ENCODE peak calls at places on chromosomes 6 and 20, in four cellular contexts. One of them, this sample, is unnamed.

GRCh38 chr6:101645770-101646169 is 252.3 kb downstream of the GRIK2 start:
- DNase-seq in NT2/D1: no peak
- DNase-seq in tibial nerve: no peak
- DNase-seq in astrocyte: no peak
- DNase-seq in this sample: no peak

GRCh38 chr6:149094156-149094555 is 223.4 kb upstream of the TAB2 start:
- DNase-seq in astrocyte: peak; percentile 64
- DNase-seq in NT2/D1: no peak
- DNase-seq in tibial nerve: no peak
- DNase-seq in this sample: no peak

GRCh38 chr6:158666637-158667359 is 16.9 kb downstream of the SYTL3 start:
- DNase-seq in tibial nerve: no peak
- DNase-seq in NT2/D1: no peak
- DNase-seq in astrocyte: peak; percentile 20
- DNase-seq in this sample: no peak

GRCh38 chr6:134345780-134346179 is 27.9 kb upstream of the SGK1 start:
- DNase-seq in NT2/D1: no peak
- DNase-seq in astrocyte: no peak
- DNase-seq in tibial nerve: peak; percentile 44
- DNase-seq in this sample: no peak

GRCh38 chr6:144637535-144637934 is 352.4 kb downstream of the UTRN start:
- DNase-seq in tibial nerve: no peak
- DNase-seq in astrocyte: no peak
- DNase-seq in NT2/D1: no peak
- DNase-seq in this sample: no peak

GRCh38 chr20:9143926-9144325 is 75.0 kb downstream of the PLCB4 start:
- DNase-seq in astrocyte: no peak
- DNase-seq in NT2/D1: no peak
- DNase-seq in tibial nerve: no peak
- DNase-seq in this sample: no peak

GRCh38 chr6:53369051-53369450 is 20.3 kb upstream of the ELOVL5 start:
- DNase-seq in tibial nerve: no peak
- DNase-seq in astrocyte: no peak
- DNase-seq in NT2/D1: no peak
- DNase-seq in this sample: no peak

GRCh38 chr6:111628117-111628866 is 22.6 kb upstream of the TRAF3IP2 start:
- DNase-seq in NT2/D1: no peak
- DNase-seq in tibial nerve: no peak
- DNase-seq in astrocyte: no peak
- DNase-seq in this sample: no peak

GRCh38 chr6:124064317-124065113 is 260.9 kb downstream of the NKAIN2 start:
- DNase-seq in tibial nerve: no peak
- DNase-seq in astrocyte: no peak
- DNase-seq in NT2/D1: no peak
- DNase-seq in this sample: no peak

GRCh38 chr6:35292494-35292893 is 5.1 kb upstream of the DEF6 start:
- DNase-seq in astrocyte: no peak
- DNase-seq in NT2/D1: no peak
- DNase-seq in tibial nerve: no peak
- DNase-seq in this sample: no peak
- H3K36me3 ChIP-seq in astrocyte: no peaks in the 10 kb centered on the region
- H3K36me3 ChIP-seq in NT2/D1: peaks cover 74% of the 10 kb centered on the region
- H3K36me3 ChIP-seq in tibial nerve: no peaks in the 10 kb centered on the region
- H3K36me3 ChIP-seq in this sample: peaks cover 3% of the 10 kb centered on the region

DNA sequence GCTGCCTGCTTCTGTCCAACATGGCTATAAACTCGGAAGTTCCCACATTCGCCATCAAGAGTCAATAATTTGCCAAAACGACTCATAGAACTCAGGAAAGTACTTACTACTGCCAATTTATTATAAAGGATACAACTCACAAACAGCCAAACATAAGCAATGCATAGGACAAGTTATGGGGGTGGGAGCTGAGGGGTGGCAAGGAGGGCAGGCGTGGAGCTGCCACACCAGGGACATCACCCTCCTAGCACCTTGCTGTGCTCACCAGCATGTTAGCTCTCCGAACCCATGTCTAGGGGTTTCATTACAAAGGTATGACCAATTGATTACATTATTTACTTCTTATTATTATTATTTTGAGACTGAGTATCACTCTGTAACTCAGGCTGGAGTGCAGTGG is 12.4 kb downstream of the EIF2S2 start:
- DNase-seq in astrocyte: no peak
- DNase-seq in tibial nerve: no peak
- DNase-seq in NT2/D1: no peak
- DNase-seq in this sample: no peak
- H3K36me3 ChIP-seq in astrocyte: peaks cover 81% of the 10 kb centered on the region
- H3K36me3 ChIP-seq in tibial nerve: no peaks in the 10 kb centered on the region
- H3K36me3 ChIP-seq in NT2/D1: peaks cover 97% of the 10 kb centered on the region
- H3K36me3 ChIP-seq in this sample: peaks cover 69% of the 10 kb centered on the region

DNA sequence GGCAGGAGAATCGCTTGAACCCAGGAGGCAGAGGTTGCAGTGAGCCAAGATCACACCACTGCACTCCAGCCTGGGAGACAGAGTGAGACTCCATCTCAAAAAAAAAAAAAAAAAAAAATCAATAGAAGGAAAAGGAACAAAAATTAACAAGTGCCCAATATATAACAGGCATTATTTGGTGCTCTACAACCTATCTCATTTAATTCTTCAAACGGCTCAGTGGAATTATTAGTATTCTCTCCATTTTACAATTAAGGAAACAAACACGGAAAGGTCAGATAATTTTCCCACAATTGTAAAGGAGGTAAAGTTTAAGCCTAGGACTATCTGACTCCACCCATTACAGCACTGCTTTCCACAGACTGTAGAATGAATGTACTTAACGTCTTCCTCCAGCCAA is 19.8 kb downstream of the CCNC start:
- DNase-seq in tibial nerve: no peak
- DNase-seq in NT2/D1: no peak
- DNase-seq in astrocyte: no peak
- DNase-seq in this sample: no peak
- H3K36me3 ChIP-seq in tibial nerve: no peaks in the 10 kb centered on the region
- H3K36me3 ChIP-seq in NT2/D1: peaks cover 58% of the 10 kb centered on the region
- H3K36me3 ChIP-seq in astrocyte: peaks cover 38% of the 10 kb centered on the region
- H3K36me3 ChIP-seq in this sample: peaks cover 39% of the 10 kb centered on the region

DNA sequence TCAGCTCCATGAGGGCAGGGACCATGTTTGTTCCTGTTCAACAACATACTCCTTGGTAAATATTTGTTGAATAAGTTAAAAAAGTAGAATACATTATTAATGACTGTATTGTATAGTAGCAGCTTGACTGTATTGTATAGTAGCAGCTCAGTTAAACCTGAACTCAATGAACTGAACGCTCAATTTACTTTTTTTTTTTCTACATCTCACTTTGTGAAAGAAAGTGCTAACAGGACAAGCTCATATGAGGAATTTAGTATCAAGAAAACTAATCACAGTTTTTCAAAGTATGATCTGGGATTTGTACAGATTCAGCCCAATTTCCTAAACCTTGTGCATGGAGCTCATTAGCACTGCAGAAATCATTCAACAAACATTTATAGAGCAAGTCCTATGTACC is 38.8 kb upstream of the NR2E1 start:
- DNase-seq in tibial nerve: no peak
- DNase-seq in NT2/D1: no peak
- DNase-seq in astrocyte: no peak
- DNase-seq in this sample: no peak
- H3K36me3 ChIP-seq in tibial nerve: no peaks in the 10 kb centered on the region
- H3K36me3 ChIP-seq in NT2/D1: no peaks in the 10 kb centered on the region
- H3K36me3 ChIP-seq in astrocyte: no peaks in the 10 kb centered on the region
- H3K36me3 ChIP-seq in this sample: no peaks in the 10 kb centered on the region

DNA sequence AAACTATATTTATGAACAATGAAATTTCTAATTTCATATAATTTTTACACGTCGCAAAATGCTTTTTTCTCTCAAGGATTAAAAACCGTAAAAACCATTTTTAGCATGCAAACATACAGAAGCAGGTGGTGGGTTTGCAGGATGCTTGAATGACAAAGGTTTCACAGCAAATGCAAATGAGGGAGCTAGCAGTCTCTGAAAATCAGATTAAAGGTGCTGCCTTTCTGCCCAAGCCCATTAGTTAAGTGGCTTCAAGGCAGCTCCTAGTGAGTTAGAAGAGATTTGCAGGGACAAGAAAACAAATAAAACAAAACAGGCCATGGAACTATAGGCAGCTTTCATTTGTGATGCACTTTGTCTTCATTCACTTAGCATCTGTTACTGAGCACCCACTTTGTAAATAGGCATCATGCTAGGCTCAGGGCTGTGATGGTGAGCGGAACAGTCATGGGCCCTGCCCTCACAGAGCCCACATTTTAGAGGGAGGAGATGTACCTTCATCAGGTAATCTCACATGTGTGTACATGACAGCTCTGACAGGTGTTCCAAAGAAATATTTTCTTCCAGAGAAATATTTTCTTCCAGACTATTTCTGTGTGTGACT is 29.5 kb downstream of the NAPB start:
- DNase-seq in astrocyte: no peak
- DNase-seq in tibial nerve: no peak
- DNase-seq in NT2/D1: peak; percentile 3
- DNase-seq in this sample: no peak
- H3K36me3 ChIP-seq in astrocyte: peaks cover 20% of the 10 kb centered on the region
- H3K36me3 ChIP-seq in tibial nerve: no peaks in the 10 kb centered on the region
- H3K36me3 ChIP-seq in NT2/D1: peaks cover 51% of the 10 kb centered on the region
- H3K36me3 ChIP-seq in this sample: peaks cover 16% of the 10 kb centered on the region

DNA sequence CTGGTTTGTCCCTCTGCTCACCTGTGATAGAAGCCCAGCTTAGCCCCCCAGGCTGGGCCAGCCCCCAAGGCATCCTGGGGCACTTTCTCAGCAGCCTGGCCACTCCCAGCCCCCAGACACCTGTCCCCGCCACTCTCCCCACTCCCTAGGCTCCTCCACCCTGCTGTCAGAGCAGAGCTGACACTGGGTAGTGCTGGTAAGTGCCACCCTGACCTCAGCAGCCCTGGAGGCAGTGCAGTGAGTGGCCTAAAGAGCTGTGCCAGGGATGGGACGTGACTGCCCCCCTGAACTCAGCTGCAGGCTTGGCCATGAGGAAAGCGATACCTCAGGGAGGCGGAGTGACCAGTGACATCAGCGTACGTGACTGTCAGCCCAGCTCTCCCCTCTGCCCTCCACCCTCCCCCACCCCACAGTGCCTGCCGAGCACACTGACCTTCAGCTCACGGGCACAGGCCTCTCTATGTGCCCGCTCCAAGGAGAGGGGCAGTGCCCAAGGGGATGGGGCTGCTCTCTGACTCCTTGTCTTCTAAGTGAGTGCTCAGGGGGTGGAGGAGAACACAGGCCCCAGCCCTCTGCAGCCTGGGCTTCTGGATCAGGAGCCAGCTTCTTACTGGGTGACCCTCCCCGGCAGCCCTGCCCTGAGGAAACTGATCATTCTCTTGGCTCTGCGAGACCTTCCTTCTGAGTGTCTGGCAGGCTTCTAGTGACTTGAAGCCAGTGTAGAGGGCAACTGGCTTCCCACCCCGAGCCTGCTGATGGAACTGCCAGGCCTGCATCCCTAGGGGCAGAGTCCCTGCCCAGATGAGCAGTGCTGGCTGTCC is 172.7 kb downstream of the MRPL14 start:
- DNase-seq in NT2/D1: no peak
- DNase-seq in tibial nerve: no peak
- DNase-seq in astrocyte: no peak
- DNase-seq in this sample: no peak
- H3K36me3 ChIP-seq in NT2/D1: no peaks in the 10 kb centered on the region
- H3K36me3 ChIP-seq in tibial nerve: no peaks in the 10 kb centered on the region
- H3K36me3 ChIP-seq in astrocyte: no peaks in the 10 kb centered on the region
- H3K36me3 ChIP-seq in this sample: no peaks in the 10 kb centered on the region

GRCh38 chr6:30312266-30312665 is 14.5 kb upstream of the TRIM39 start:
- DNase-seq in astrocyte: no peak
- DNase-seq in NT2/D1: no peak
- DNase-seq in tibial nerve: no peak
- DNase-seq in this sample: no peak

GRCh38 chr6:30311669-30312068 is 15.1 kb upstream of the TRIM39 start:
- DNase-seq in tibial nerve: no peak
- DNase-seq in astrocyte: no peak
- DNase-seq in NT2/D1: no peak
- DNase-seq in this sample: no peak

GRCh38 chr6:30311101-30311500 is 15.6 kb upstream of the TRIM39 start:
- DNase-seq in astrocyte: no peak
- DNase-seq in tibial nerve: no peak
- DNase-seq in NT2/D1: no peak
- DNase-seq in this sample: no peak
- H3K36me3 ChIP-seq in astrocyte: peaks cover 18% of the 10 kb centered on the region
- H3K36me3 ChIP-seq in tibial nerve: no peaks in the 10 kb centered on the region
- H3K36me3 ChIP-seq in NT2/D1: peaks cover 72% of the 10 kb centered on the region
- H3K36me3 ChIP-seq in this sample: peaks cover 15% of the 10 kb centered on the region

DNA sequence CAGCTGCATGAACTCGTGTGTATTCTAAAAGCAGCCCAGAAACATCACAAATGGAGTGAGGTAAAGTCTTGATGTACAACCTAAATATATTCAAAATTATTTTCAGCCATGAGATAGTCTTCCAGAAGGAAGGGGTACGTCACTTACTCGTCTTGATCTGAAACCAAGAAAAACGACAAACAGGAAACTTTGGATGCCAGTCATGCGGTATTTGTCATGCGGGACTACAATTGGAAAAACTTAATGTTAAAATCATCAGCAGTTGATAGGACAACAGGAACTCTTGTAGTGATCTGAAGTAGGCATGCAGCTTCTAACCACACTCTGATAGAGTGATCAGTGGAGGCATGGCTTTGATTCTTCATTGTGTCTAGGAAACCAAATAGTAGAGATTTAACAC is 29.7 kb downstream of the FAM217A start:
- DNase-seq in tibial nerve: no peak
- DNase-seq in astrocyte: no peak
- DNase-seq in NT2/D1: no peak
- DNase-seq in this sample: no peak
- H3K36me3 ChIP-seq in tibial nerve: no peaks in the 10 kb centered on the region
- H3K36me3 ChIP-seq in astrocyte: peaks cover 58% of the 10 kb centered on the region
- H3K36me3 ChIP-seq in NT2/D1: peaks cover 77% of the 10 kb centered on the region
- H3K36me3 ChIP-seq in this sample: peaks cover 51% of the 10 kb centered on the region

GRCh38 chr6:147378819-147379218 is 129.7 kb upstream of the SAMD5 start:
- DNase-seq in tibial nerve: no peak
- DNase-seq in NT2/D1: no peak
- DNase-seq in astrocyte: no peak
- DNase-seq in this sample: no peak
- H3K36me3 ChIP-seq in tibial nerve: peaks cover 6% of the 10 kb centered on the region
- H3K36me3 ChIP-seq in NT2/D1: no peaks in the 10 kb centered on the region
- H3K36me3 ChIP-seq in astrocyte: peaks cover 4% of the 10 kb centered on the region
- H3K36me3 ChIP-seq in this sample: no peaks in the 10 kb centered on the region

This sample was measured in mammary epithelial cell.